ENCODE peak calls at places on chromosome 5, in eight cellular contexts. M is mesothelial cell of epicardium, J is IMR-90, T is coronary artery, P is lower lobe of right lung, O is BJ, U is choroid plexus epithelial cell, L is mucosa of descending colon. E is an unnamed sample.

GRCh38 chr5:173794901-173795416 is 93.2 kb upstream of the CPEB4 start:
- DNase-seq in M (no peak), J (no peak), T (no peak), P (no peak), O (no peak), U (no peak), L (no peak), E (no peak)

GRCh38 chr5:168876419-168876818 is 297.3 kb upstream of the PANK3 start:
- DNase-seq in M (no peak), J (no peak), T (no peak), P (no peak), O (no peak), U (no peak), L (no peak), E (no peak)

GRCh38 chr5:149904293-149904886 is 40.2 kb downstream of the PDE6A start:
- DNase-seq in M (no peak), J (no peak), T (no peak), P (no peak), O (no peak), U (peak; percentile 49), L (no peak), E (no peak)

GRCh38 chr5:78472469-78473106 is 112.2 kb downstream of the SCAMP1 start:
- DNase-seq in M (no peak), J (no peak), T (no peak), P (no peak), O (no peak), U (peak; percentile 67), L (no peak), E (no peak)

GRCh38 chr5:58076473-58077257 is 383.2 kb downstream of the PLK2 start:
- DNase-seq in M (no peak), J (no peak), T (no peak), P (no peak), O (no peak), U (no peak), L (no peak), E (no peak)

GRCh38 chr5:67297802-67298532 is 101.4 kb upstream of the CD180 start:
- DNase-seq in M (no peak), J (no peak), T (no peak), P (no peak), O (no peak), U (no peak), L (no peak), E (no peak)

GRCh38 chr5:113510836-113511451 is 2.5 kb upstream of the YTHDC2 start:
- DNase-seq in M (no peak), J (peak; percentile 69), T (no peak), P (no peak), O (no peak), U (peak; percentile 80), L (no peak), E (no peak)

GRCh38 chr5:144219869-144220268 is 49.2 kb downstream of the KCTD16 start:
- DNase-seq in M (no peak), J (no peak), T (no peak), P (no peak), O (no peak), U (no peak), L (no peak), E (no peak)

GRCh38 chr5:145341842-145342241 is 493.3 kb downstream of the PRELID2 start:
- DNase-seq in M (no peak), J (peak; percentile 28), T (no peak), P (no peak), O (no peak), U (peak; percentile 38), L (no peak), E (no peak)

GRCh38 chr5:132753135-132753987 is 6.1 kb downstream of the CCNI2 start:
- DNase-seq in M (no peak), J (no peak), T (no peak), P (no peak), O (no peak), U (no peak), L (no peak), E (no peak)

GRCh38 chr5:96595300-96596090 is 66.7 kb upstream of the CAST start:
- DNase-seq in M (no peak), J (no peak), T (no peak), P (no peak), O (no peak), U (no peak), L (no peak), E (no peak)

GRCh38 chr5:143431789-143432188 is 28.3 kb upstream of the NR3C1 start:
- DNase-seq in M (no peak), J (no peak), T (no peak), P (no peak), O (no peak), U (no peak), L (no peak), E (no peak)

GRCh38 chr5:95731571-95732554 is 727 bp downstream of the RHOBTB3 start:
- DNase-seq in M (peak; percentile 38), J (peak; percentile 34), T (peak; percentile 81), P (peak; percentile 69), O (no peak), U (peak; percentile 58), L (peak; percentile 73), E (peak; percentile 34)

GRCh38 chr5:122264610-122265009 is 47.4 kb upstream of the SNCAIP start:
- DNase-seq in M (no peak), J (peak; percentile 8), T (no peak), P (no peak), O (no peak), U (no peak), L (no peak), E (no peak)

GRCh38 chr5:122267195-122267594 is 44.8 kb upstream of the SNCAIP start:
- DNase-seq in M (no peak), J (no peak), T (no peak), P (no peak), O (no peak), U (no peak), L (no peak), E (no peak)

GRCh38 chr5:122259995-122260394 is 52.0 kb upstream of the SNCAIP start:
- DNase-seq in M (no peak), J (peak; percentile 95), T (no peak), P (no peak), O (peak; percentile 53), U (peak; percentile 89), L (no peak), E (no peak)

GRCh38 chr5:122262107-122262506 is 49.9 kb upstream of the SNCAIP start:
- DNase-seq in M (no peak), J (peak; percentile 63), T (no peak), P (no peak), O (no peak), U (peak; percentile 75), L (no peak), E (no peak)

GRCh38 chr5:122263352-122264030 is 48.5 kb upstream of the SNCAIP start:
- DNase-seq in M (no peak), J (peak; percentile 76), T (no peak), P (no peak), O (no peak), U (peak; percentile 59), L (no peak), E (no peak)
- TF ChIP-seq CTCF in M (no peak), J (no peak), T (no peak), P (no peak), O (no peak), U (no peak), L (no peak), E (no peak)

GRCh38 chr5:10866913-10867312 is 105.9 kb upstream of the DAP start:
- DNase-seq in M (no peak), J (peak; percentile 18), T (no peak), P (no peak), O (no peak), U (peak; percentile 12), L (no peak), E (no peak)
- TF ChIP-seq CTCF in M (no peak), J (peak; percentile 40), T (no peak), P (no peak), O (peak; percentile 47), U (peak; percentile 49), L (no peak), E (no peak)

GRCh38 chr5:9059920-9060691 is 485.8 kb downstream of the SEMA5A start:
- DNase-seq in M (no peak), J (peak; percentile 99), T (no peak), P (no peak), O (peak; percentile 94), U (peak; percentile 96), L (no peak), E (no peak)
- TF ChIP-seq CTCF in M (no peak), J (peak; percentile 5), T (no peak), P (no peak), O (no peak), U (no peak), L (no peak), E (no peak)

GRCh38 chr5:125126050-125126449 is 379.6 kb upstream of the ZNF608 start:
- DNase-seq in M (no peak), J (no peak), T (no peak), P (no peak), O (no peak), U (no peak), L (no peak), E (no peak)

GRCh38 chr5:125120012-125120411 is 373.6 kb upstream of the ZNF608 start:
- DNase-seq in M (no peak), J (no peak), T (no peak), P (no peak), O (no peak), U (no peak), L (no peak), E (no peak)

GRCh38 chr5:125129151-125129806 is 382.8 kb upstream of the ZNF608 start:
- DNase-seq in M (no peak), J (no peak), T (no peak), P (no peak), O (no peak), U (no peak), L (no peak), E (no peak)

GRCh38 chr5:125125031-125125823 is 378.8 kb upstream of the ZNF608 start:
- DNase-seq in M (no peak), J (peak; percentile 9), T (no peak), P (no peak), O (no peak), U (peak; percentile 39), L (no peak), E (no peak)
- TF ChIP-seq CTCF in M (no peak), J (no peak), T (no peak), P (no peak), O (no peak), U (peak; percentile 4), L (no peak), E (no peak)